ENCODE peak calls at places on chromosomes 16 and 17, in nine cellular contexts. E is GM23248; N is activated CD4-positive, alpha-beta T cell treated with anti-CD3 and anti-CD28 coated beads for 48 hours; K is kidney glomerular epithelial cell; Q is foreskin melanocyte; X is anterior cingulate cortex; J is T-cell; M is non-pigmented ciliary epithelial cell; D is ELR. U is an unnamed sample.
A peak's percentile ranks its signal among the peaks of the same experiment; 100 is the strongest.

GRCh38 chr17:46771601-46772012 is 46.9 kb downstream of the WNT3 start:
- DNase-seq in E (peak; percentile 58), N (no peak), K (no peak), Q (no peak), X (no peak), J (no peak), M (no peak), D (peak; percentile 55), U (no peak)

GRCh38 chr17:72421128-72422092 is 300.6 kb downstream of the SOX9 start:
- DNase-seq in E (peak; percentile 98), N (peak; percentile 65), K (peak; percentile 99), Q (no peak), X (no peak), J (no peak), M (peak; percentile 97), D (peak; percentile 100), U (no peak)

GRCh38 chr17:49576121-49576905 is 642 bp downstream of the NXPH3 start:
- DNase-seq in E (peak; percentile 78), N (no peak), K (no peak), Q (no peak), X (peak; percentile 22), J (no peak), M (no peak), D (peak; percentile 67), U (no peak)

GRCh38 chr17:1122681-1123396 is 56.9 kb downstream of the ABR start:
- DNase-seq in E (peak; percentile 70), N (peak; percentile 90), K (peak; percentile 49), Q (no peak), X (peak; percentile 42), J (peak; percentile 66), M (no peak), D (peak; percentile 75), U (no peak)

GRCh38 chr17:32755045-32755805 is 121.7 kb downstream of the MYO1D start:
- DNase-seq in E (peak; percentile 82), N (no peak), K (peak; percentile 81), Q (peak; percentile 71), X (no peak), J (no peak), M (peak; percentile 61), D (peak; percentile 84), U (no peak)

GRCh38 chr16:11224096-11224893 is 31.7 kb downstream of the SOCS1 start:
- DNase-seq in E (no peak), N (peak; percentile 86), K (no peak), Q (no peak), X (no peak), J (peak; percentile 53), M (no peak), D (no peak), U (no peak)

GRCh38 chr17:4436381-4436780 is 2.6 kb downstream of the SPNS3 start:
- DNase-seq in E (no peak), N (no peak), K (no peak), Q (no peak), X (no peak), J (no peak), M (no peak), D (no peak), U (no peak)

GRCh38 chr16:3007957-3008748 is 4.6 kb upstream of the CLDN9 start:
- DNase-seq in E (no peak), N (no peak), K (no peak), Q (no peak), X (no peak), J (no peak), M (no peak), D (no peak), U (no peak)

GRCh38 chr16:11233727-11234376 is 22.2 kb downstream of the SOCS1 start:
- DNase-seq in E (no peak), N (peak; percentile 90), K (no peak), Q (no peak), X (no peak), J (no peak), M (no peak), D (peak; percentile 82), U (no peak)

GRCh38 chr17:42585353-42585752 is 7.8 kb upstream of the PSMC3IP start:
- DNase-seq in E (no peak), N (no peak), K (no peak), Q (no peak), X (no peak), J (no peak), M (no peak), D (no peak), U (no peak)

GRCh38 chr17:39517224-39517623 is 55.9 kb downstream of the CDK12 start:
- DNase-seq in E (peak; percentile 28), N (no peak), K (peak; percentile 40), Q (no peak), X (no peak), J (no peak), M (peak; percentile 58), D (no peak), U (no peak)

U was measured in mesothelial cell of epicardium.